ENCODE peak calls at places on chromosomes 16 and 17, in ten cellular contexts. One of them, this sample, is unnamed.

GRCh38 chr16:70433456-70434103 is 5.3 kb downstream of the ST3GAL2 start:
- DNase-seq in NB4: peak
- DNase-seq in heart left ventricle: peak
- DNase-seq in thoracic aorta: no peak
- DNase-seq in heart right ventricle: peak
- DNase-seq in brain microvascular endothelial cell: peak
- DNase-seq in AG09309: peak
- DNase-seq in dorsolateral prefrontal cortex: no peak
- DNase-seq in AG04450: no peak
- DNase-seq in stomach: no peak
- DNase-seq in this sample: peak

GRCh38 chr17:48795444-48796162 is 21.4 kb downstream of the TTLL6 start:
- DNase-seq in NB4: no peak
- DNase-seq in heart left ventricle: no peak
- DNase-seq in thoracic aorta: no peak
- DNase-seq in heart right ventricle: no peak
- DNase-seq in brain microvascular endothelial cell: peak
- DNase-seq in AG09309: peak
- DNase-seq in dorsolateral prefrontal cortex: no peak
- DNase-seq in AG04450: peak
- DNase-seq in stomach: no peak
- DNase-seq in this sample: peak

GRCh38 chr16:49654425-49654824 is 201.5 kb downstream of the ZNF423 start:
- DNase-seq in NB4: no peak
- DNase-seq in heart left ventricle: no peak
- DNase-seq in thoracic aorta: no peak
- DNase-seq in heart right ventricle: no peak
- DNase-seq in brain microvascular endothelial cell: no peak
- DNase-seq in AG09309: no peak
- DNase-seq in dorsolateral prefrontal cortex: no peak
- DNase-seq in AG04450: no peak
- DNase-seq in stomach: no peak
- DNase-seq in this sample: no peak

GRCh38 chr16:3513892-3514600 is 13.2 kb downstream of the CLUAP1 start:
- DNase-seq in NB4: no peak
- DNase-seq in heart left ventricle: no peak
- DNase-seq in thoracic aorta: no peak
- DNase-seq in heart right ventricle: no peak
- DNase-seq in brain microvascular endothelial cell: no peak
- DNase-seq in AG09309: no peak
- DNase-seq in dorsolateral prefrontal cortex: no peak
- DNase-seq in AG04450: no peak
- DNase-seq in stomach: no peak
- DNase-seq in this sample: peak

GRCh38 chr16:68097895-68098294 is 12.7 kb downstream of the NFATC3 start:
- DNase-seq in NB4: no peak
- DNase-seq in heart left ventricle: no peak
- DNase-seq in thoracic aorta: no peak
- DNase-seq in heart right ventricle: no peak
- DNase-seq in brain microvascular endothelial cell: no peak
- DNase-seq in AG09309: no peak
- DNase-seq in dorsolateral prefrontal cortex: no peak
- DNase-seq in AG04450: no peak
- DNase-seq in stomach: no peak
- DNase-seq in this sample: no peak

GRCh38 chr17:55845385-55845784 is 94.5 kb downstream of the PCTP start:
- DNase-seq in NB4: no peak
- DNase-seq in heart left ventricle: peak
- DNase-seq in thoracic aorta: peak
- DNase-seq in heart right ventricle: peak
- DNase-seq in brain microvascular endothelial cell: peak
- DNase-seq in AG09309: no peak
- DNase-seq in dorsolateral prefrontal cortex: no peak
- DNase-seq in AG04450: no peak
- DNase-seq in stomach: peak
- DNase-seq in this sample: peak

GRCh38 chr17:45184144-45184543 is 22.5 kb downstream of the HEXIM2 start:
- DNase-seq in NB4: no peak
- DNase-seq in heart left ventricle: no peak
- DNase-seq in thoracic aorta: no peak
- DNase-seq in heart right ventricle: no peak
- DNase-seq in brain microvascular endothelial cell: no peak
- DNase-seq in AG09309: no peak
- DNase-seq in dorsolateral prefrontal cortex: no peak
- DNase-seq in AG04450: no peak
- DNase-seq in stomach: no peak
- DNase-seq in this sample: no peak

GRCh38 chr16:12157510-12158093 is 181.1 kb downstream of the SNX29 start:
- DNase-seq in NB4: no peak
- DNase-seq in heart left ventricle: no peak
- DNase-seq in thoracic aorta: no peak
- DNase-seq in heart right ventricle: no peak
- DNase-seq in brain microvascular endothelial cell: peak
- DNase-seq in AG09309: no peak
- DNase-seq in dorsolateral prefrontal cortex: no peak
- DNase-seq in AG04450: no peak
- DNase-seq in stomach: no peak
- DNase-seq in this sample: peak

DNA sequence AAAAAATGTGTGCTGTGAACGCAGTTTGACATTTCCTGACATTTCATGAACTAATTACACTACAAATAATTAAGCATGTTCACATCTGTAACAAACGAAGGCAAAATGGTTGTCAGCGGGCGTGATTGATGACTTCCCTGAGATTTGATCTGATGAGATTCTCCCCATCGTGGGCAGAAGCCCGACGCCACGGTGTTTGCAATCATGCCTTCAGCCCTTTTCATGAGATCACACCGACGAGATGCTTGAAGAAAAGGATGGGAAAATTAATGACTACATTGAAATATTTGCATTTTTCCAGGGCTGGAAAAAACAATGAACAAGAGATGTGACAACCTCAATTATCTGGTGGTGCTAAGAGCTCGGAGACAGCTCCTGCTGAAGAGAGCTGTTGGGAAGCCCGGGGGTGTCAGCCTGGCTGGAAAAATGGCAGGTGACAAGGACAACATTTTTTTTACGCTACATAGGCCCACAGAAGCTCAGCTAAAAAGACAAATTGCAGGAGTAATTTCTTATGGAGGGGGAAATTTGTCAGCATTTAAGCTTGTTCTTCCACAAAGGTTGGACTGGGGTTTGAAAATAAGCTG is 259.4 kb upstream of the IRX3 start:
- DNase-seq in NB4: no peak
- DNase-seq in heart left ventricle: no peak
- DNase-seq in thoracic aorta: no peak
- DNase-seq in heart right ventricle: no peak
- DNase-seq in brain microvascular endothelial cell: no peak
- DNase-seq in AG09309: no peak
- DNase-seq in dorsolateral prefrontal cortex: no peak
- DNase-seq in AG04450: no peak
- DNase-seq in stomach: no peak
- DNase-seq in this sample: no peak
- TF ChIP-seq CTCF in NB4: no peak
- TF ChIP-seq CTCF in heart left ventricle: no peak
- TF ChIP-seq CTCF in thoracic aorta: no peak
- TF ChIP-seq CTCF in heart right ventricle: no peak
- TF ChIP-seq CTCF in brain microvascular endothelial cell: no peak
- TF ChIP-seq CTCF in AG09309: no peak
- TF ChIP-seq CTCF in dorsolateral prefrontal cortex: no peak
- TF ChIP-seq CTCF in AG04450: no peak
- TF ChIP-seq CTCF in stomach: no peak
- TF ChIP-seq CTCF in this sample: no peak

DNA sequence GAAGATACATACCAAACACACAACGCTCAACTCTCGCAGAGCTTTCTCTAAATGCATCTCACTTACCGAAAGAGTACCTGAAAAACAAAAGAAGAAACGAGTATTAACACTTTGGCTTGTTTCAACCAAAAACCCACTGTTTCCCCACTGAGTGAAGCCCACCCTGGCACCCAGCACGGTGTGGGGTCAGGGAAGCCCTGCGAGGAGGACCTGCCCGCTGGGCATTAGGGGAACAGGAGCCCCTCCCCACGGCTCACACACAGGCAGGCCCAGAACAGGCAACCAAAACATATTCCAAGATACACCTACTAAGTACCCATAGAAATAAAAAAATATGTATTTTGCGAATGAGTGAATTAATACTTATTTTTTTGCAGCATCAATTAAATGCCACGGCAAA is 36.6 kb downstream of the LMF1 start:
- DNase-seq in NB4: no peak
- DNase-seq in heart left ventricle: peak
- DNase-seq in thoracic aorta: no peak
- DNase-seq in heart right ventricle: no peak
- DNase-seq in brain microvascular endothelial cell: no peak
- DNase-seq in AG09309: no peak
- DNase-seq in dorsolateral prefrontal cortex: no peak
- DNase-seq in AG04450: no peak
- DNase-seq in stomach: no peak
- DNase-seq in this sample: no peak
- H3K4me3 ChIP-seq in NB4: no peak
- H3K4me3 ChIP-seq in heart left ventricle: no peak
- H3K4me3 ChIP-seq in thoracic aorta: no peak
- H3K4me3 ChIP-seq in heart right ventricle: no peak
- H3K4me3 ChIP-seq in brain microvascular endothelial cell: no peak
- H3K4me3 ChIP-seq in AG09309: no peak
- H3K4me3 ChIP-seq in dorsolateral prefrontal cortex: no peak
- H3K4me3 ChIP-seq in AG04450: no peak
- H3K4me3 ChIP-seq in stomach: no peak
- H3K4me3 ChIP-seq in this sample: no peak

GRCh38 chr16:52581530-52581929 is 34.6 kb upstream of the TOX3 start:
- DNase-seq in NB4: peak
- DNase-seq in heart left ventricle: no peak
- DNase-seq in thoracic aorta: no peak
- DNase-seq in heart right ventricle: no peak
- DNase-seq in brain microvascular endothelial cell: no peak
- DNase-seq in AG09309: no peak
- DNase-seq in dorsolateral prefrontal cortex: no peak
- DNase-seq in AG04450: no peak
- DNase-seq in stomach: no peak
- DNase-seq in this sample: no peak
- TF ChIP-seq CTCF in NB4: peak
- TF ChIP-seq CTCF in heart left ventricle: no peak
- TF ChIP-seq CTCF in thoracic aorta: no peak
- TF ChIP-seq CTCF in heart right ventricle: no peak
- TF ChIP-seq CTCF in brain microvascular endothelial cell: no peak
- TF ChIP-seq CTCF in AG09309: peak
- TF ChIP-seq CTCF in dorsolateral prefrontal cortex: no peak
- TF ChIP-seq CTCF in AG04450: no peak
- TF ChIP-seq CTCF in stomach: no peak
- TF ChIP-seq CTCF in this sample: no peak

GRCh38 chr17:71301063-71301462 is 819.8 kb upstream of the SOX9 start:
- DNase-seq in NB4: no peak
- DNase-seq in heart left ventricle: no peak
- DNase-seq in thoracic aorta: no peak
- DNase-seq in heart right ventricle: no peak
- DNase-seq in brain microvascular endothelial cell: no peak
- DNase-seq in AG09309: no peak
- DNase-seq in dorsolateral prefrontal cortex: no peak
- DNase-seq in AG04450: no peak
- DNase-seq in stomach: no peak
- DNase-seq in this sample: no peak
- H3K4me3 ChIP-seq in NB4: no peak
- H3K4me3 ChIP-seq in heart left ventricle: no peak
- H3K4me3 ChIP-seq in thoracic aorta: no peak
- H3K4me3 ChIP-seq in heart right ventricle: no peak
- H3K4me3 ChIP-seq in brain microvascular endothelial cell: no peak
- H3K4me3 ChIP-seq in AG09309: no peak
- H3K4me3 ChIP-seq in dorsolateral prefrontal cortex: no peak
- H3K4me3 ChIP-seq in AG04450: no peak
- H3K4me3 ChIP-seq in stomach: no peak
- H3K4me3 ChIP-seq in this sample: no peak

GRCh38 chr17:73215414-73215813 is 22.6 kb downstream of the COG1 start:
- DNase-seq in NB4: no peak
- DNase-seq in heart left ventricle: no peak
- DNase-seq in thoracic aorta: no peak
- DNase-seq in heart right ventricle: no peak
- DNase-seq in brain microvascular endothelial cell: no peak
- DNase-seq in AG09309: no peak
- DNase-seq in dorsolateral prefrontal cortex: no peak
- DNase-seq in AG04450: no peak
- DNase-seq in stomach: no peak
- DNase-seq in this sample: no peak
- TF ChIP-seq CTCF in NB4: no peak
- TF ChIP-seq CTCF in heart left ventricle: no peak
- TF ChIP-seq CTCF in thoracic aorta: no peak
- TF ChIP-seq CTCF in heart right ventricle: no peak
- TF ChIP-seq CTCF in brain microvascular endothelial cell: peak
- TF ChIP-seq CTCF in AG09309: no peak
- TF ChIP-seq CTCF in dorsolateral prefrontal cortex: no peak
- TF ChIP-seq CTCF in AG04450: peak
- TF ChIP-seq CTCF in stomach: no peak
- TF ChIP-seq CTCF in this sample: no peak